ENCODE peak calls at places on chromosomes 12 and 14, in seven cellular contexts. O, Y, D, L, A, B and T are unnamed samples.

GRCh38 chr12:56678852-56679251 is 9.2 kb downstream of the PTGES3 start:
- DNase-seq in O (no peak), Y (no peak), D (no peak), L (no peak), A (no peak), B (no peak), T (no peak)

GRCh38 chr12:120684523-120684932 is 2.4 kb upstream of the MLEC start:
- DNase-seq in O (no peak), Y (no peak), D (no peak), L (no peak), A (no peak), B (no peak), T (peak)

GRCh38 chr14:103508521-103508920 is 14.1 kb downstream of the CKB start:
- DNase-seq in O (no peak), Y (no peak), D (no peak), L (no peak), A (no peak), B (no peak), T (no peak)

GRCh38 chr12:76275511-76276093 is 72.6 kb downstream of the BBS10 start:
- DNase-seq in O (no peak), Y (no peak), D (no peak), L (no peak), A (no peak), B (no peak), T (no peak)

GRCh38 chr14:68974759-68975347 is 4.2 kb downstream of the ACTN1 start:
- DNase-seq in O (no peak), Y (no peak), D (no peak), L (no peak), A (no peak), B (no peak), T (no peak)

GRCh38 chr12:132168311-132169031 is 24.2 kb downstream of the NOC4L start:
- DNase-seq in O (no peak), Y (no peak), D (no peak), L (no peak), A (no peak), B (no peak), T (no peak)

GRCh38 chr14:91737619-91738018 is 5.7 kb upstream of the CATSPERB start:
- DNase-seq in O (no peak), Y (no peak), D (peak), L (no peak), A (no peak), B (no peak), T (no peak)

GRCh38 chr14:103819503-103820307 is 27.7 kb downstream of the PPP1R13B start:
- DNase-seq in O (peak), Y (peak), D (peak), L (no peak), A (no peak), B (no peak), T (no peak)

GRCh38 chr12:101592448-101592847 is 2.3 kb upstream of the MYBPC1 start:
- DNase-seq in O (no peak), Y (no peak), D (no peak), L (no peak), A (no peak), B (no peak), T (no peak)

GRCh38 chr12:49942512-49942893 is 8.0 kb upstream of the AQP2 start:
- DNase-seq in O (no peak), Y (no peak), D (no peak), L (no peak), A (no peak), B (no peak), T (no peak)

GRCh38 chr14:51873221-51873893 is 12.9 kb downstream of the GNG2 start:
- DNase-seq in O (no peak), Y (peak), D (peak), L (peak), A (no peak), B (no peak), T (peak)

GRCh38 chr14:89444536-89445125 is 27.6 kb upstream of the FOXN3 start:
- DNase-seq in O (no peak), Y (no peak), D (no peak), L (no peak), A (no peak), B (no peak), T (no peak)

GRCh38 chr12:106228320-106228710 is 19.5 kb downstream of the CKAP4 start:
- DNase-seq in O (no peak), Y (no peak), D (no peak), L (no peak), A (no peak), B (no peak), T (no peak)

GRCh38 chr14:87864356-87865230 is 128.4 kb downstream of the GALC start:
- DNase-seq in O (no peak), Y (no peak), D (no peak), L (no peak), A (no peak), B (no peak), T (no peak)

GRCh38 chr12:124543591-124544310 is 23.7 kb downstream of the NCOR2 start:
- DNase-seq in O (no peak), Y (no peak), D (no peak), L (peak), A (no peak), B (no peak), T (no peak)

GRCh38 chr12:84056-84455 is 17.5 kb downstream of the IQSEC3 start:
- DNase-seq in O (peak), Y (no peak), D (no peak), L (no peak), A (no peak), B (no peak), T (no peak)

GRCh38 chr12:64707362-64707761 is 51.8 kb downstream of the GNS start:
- DNase-seq in O (no peak), Y (no peak), D (no peak), L (no peak), A (no peak), B (no peak), T (no peak)